ENCODE peak calls at places on chromosomes 6 and 20, in seven cellular contexts. One of them, this sample, is unnamed.

GRCh38 chr6:119284861-119285521 is 64.6 kb downstream of the MAN1A1 start:
- DNase-seq in progenitor cell of endocrine pancreas: no peak
- DNase-seq in AG09319: no peak
- DNase-seq in cardiac muscle cell: no peak
- DNase-seq in OCI-LY7: peak; percentile 36
- DNase-seq in left lung: no peak
- DNase-seq in nephron progenitor cell: no peak
- DNase-seq in this sample: no peak

GRCh38 chr20:57897156-57897874 is 187.5 kb upstream of the PMEPA1 start:
- DNase-seq in progenitor cell of endocrine pancreas: no peak
- DNase-seq in AG09319: no peak
- DNase-seq in cardiac muscle cell: no peak
- DNase-seq in OCI-LY7: no peak
- DNase-seq in left lung: no peak
- DNase-seq in nephron progenitor cell: no peak
- DNase-seq in this sample: no peak

GRCh38 chr6:118886641-118887040 is 7.3 kb upstream of the ASF1A start:
- DNase-seq in progenitor cell of endocrine pancreas: no peak
- DNase-seq in AG09319: no peak
- DNase-seq in cardiac muscle cell: no peak
- DNase-seq in OCI-LY7: no peak
- DNase-seq in left lung: no peak
- DNase-seq in nephron progenitor cell: no peak
- DNase-seq in this sample: no peak

GRCh38 chr6:135702955-135703499 is 148.5 kb upstream of the PDE7B start:
- DNase-seq in progenitor cell of endocrine pancreas: no peak
- DNase-seq in AG09319: no peak
- DNase-seq in cardiac muscle cell: no peak
- DNase-seq in OCI-LY7: no peak
- DNase-seq in left lung: no peak
- DNase-seq in nephron progenitor cell: no peak
- DNase-seq in this sample: no peak

GRCh38 chr6:5190467-5190866 is 70.3 kb downstream of the LYRM4 start:
- DNase-seq in progenitor cell of endocrine pancreas: no peak
- DNase-seq in AG09319: peak; percentile 34
- DNase-seq in cardiac muscle cell: no peak
- DNase-seq in OCI-LY7: no peak
- DNase-seq in left lung: no peak
- DNase-seq in nephron progenitor cell: no peak
- DNase-seq in this sample: no peak

GRCh38 chr6:157885211-157885788 is 62.3 kb downstream of the SNX9 start:
- DNase-seq in progenitor cell of endocrine pancreas: no peak
- DNase-seq in AG09319: no peak
- DNase-seq in cardiac muscle cell: no peak
- DNase-seq in OCI-LY7: no peak
- DNase-seq in left lung: no peak
- DNase-seq in nephron progenitor cell: no peak
- DNase-seq in this sample: no peak

GRCh38 chr20:47705497-47705856 is 79.8 kb downstream of the SULF2 start:
- DNase-seq in progenitor cell of endocrine pancreas: no peak
- DNase-seq in AG09319: no peak
- DNase-seq in cardiac muscle cell: no peak
- DNase-seq in OCI-LY7: no peak
- DNase-seq in left lung: no peak
- DNase-seq in nephron progenitor cell: no peak
- DNase-seq in this sample: no peak

GRCh38 chr6:168133186-168133585 is 54.2 kb upstream of the FRMD1 start:
- DNase-seq in progenitor cell of endocrine pancreas: peak; percentile 8
- DNase-seq in AG09319: no peak
- DNase-seq in cardiac muscle cell: no peak
- DNase-seq in OCI-LY7: no peak
- DNase-seq in left lung: peak; percentile 31
- DNase-seq in nephron progenitor cell: no peak
- DNase-seq in this sample: no peak

GRCh38 chr6:160487116-160487515 is 138.9 kb downstream of the SLC22A3 start:
- DNase-seq in progenitor cell of endocrine pancreas: no peak
- DNase-seq in AG09319: no peak
- DNase-seq in cardiac muscle cell: no peak
- DNase-seq in OCI-LY7: no peak
- DNase-seq in left lung: no peak
- DNase-seq in nephron progenitor cell: no peak
- DNase-seq in this sample: no peak

GRCh38 chr6:106220485-106220884 is 105.1 kb downstream of the ATG5 start:
- DNase-seq in progenitor cell of endocrine pancreas: no peak
- DNase-seq in AG09319: no peak
- DNase-seq in cardiac muscle cell: no peak
- DNase-seq in OCI-LY7: no peak
- DNase-seq in left lung: no peak
- DNase-seq in nephron progenitor cell: no peak
- DNase-seq in this sample: peak; percentile 7

GRCh38 chr6:132253906-132254305 is 147.4 kb downstream of the MOXD1 start:
- DNase-seq in progenitor cell of endocrine pancreas: no peak
- DNase-seq in AG09319: no peak
- DNase-seq in cardiac muscle cell: no peak
- DNase-seq in OCI-LY7: no peak
- DNase-seq in left lung: no peak
- DNase-seq in nephron progenitor cell: no peak
- DNase-seq in this sample: no peak

GRCh38 chr6:121112358-121112757 is 221.9 kb downstream of the TBC1D32 start:
- DNase-seq in progenitor cell of endocrine pancreas: no peak
- DNase-seq in AG09319: no peak
- DNase-seq in cardiac muscle cell: no peak
- DNase-seq in OCI-LY7: no peak
- DNase-seq in left lung: no peak
- DNase-seq in nephron progenitor cell: no peak
- DNase-seq in this sample: no peak

GRCh38 chr6:41642960-41643898 is 5.0 kb downstream of the MDFI start:
- DNase-seq in progenitor cell of endocrine pancreas: no peak
- DNase-seq in AG09319: no peak
- DNase-seq in cardiac muscle cell: no peak
- DNase-seq in OCI-LY7: no peak
- DNase-seq in left lung: no peak
- DNase-seq in nephron progenitor cell: no peak
- DNase-seq in this sample: no peak

GRCh38 chr20:43404880-43405279 is 52.8 kb upstream of the SRSF6 start:
- DNase-seq in progenitor cell of endocrine pancreas: no peak
- DNase-seq in AG09319: no peak
- DNase-seq in cardiac muscle cell: no peak
- DNase-seq in OCI-LY7: peak; percentile 2
- DNase-seq in left lung: no peak
- DNase-seq in nephron progenitor cell: no peak
- DNase-seq in this sample: peak; percentile 47

DNA sequence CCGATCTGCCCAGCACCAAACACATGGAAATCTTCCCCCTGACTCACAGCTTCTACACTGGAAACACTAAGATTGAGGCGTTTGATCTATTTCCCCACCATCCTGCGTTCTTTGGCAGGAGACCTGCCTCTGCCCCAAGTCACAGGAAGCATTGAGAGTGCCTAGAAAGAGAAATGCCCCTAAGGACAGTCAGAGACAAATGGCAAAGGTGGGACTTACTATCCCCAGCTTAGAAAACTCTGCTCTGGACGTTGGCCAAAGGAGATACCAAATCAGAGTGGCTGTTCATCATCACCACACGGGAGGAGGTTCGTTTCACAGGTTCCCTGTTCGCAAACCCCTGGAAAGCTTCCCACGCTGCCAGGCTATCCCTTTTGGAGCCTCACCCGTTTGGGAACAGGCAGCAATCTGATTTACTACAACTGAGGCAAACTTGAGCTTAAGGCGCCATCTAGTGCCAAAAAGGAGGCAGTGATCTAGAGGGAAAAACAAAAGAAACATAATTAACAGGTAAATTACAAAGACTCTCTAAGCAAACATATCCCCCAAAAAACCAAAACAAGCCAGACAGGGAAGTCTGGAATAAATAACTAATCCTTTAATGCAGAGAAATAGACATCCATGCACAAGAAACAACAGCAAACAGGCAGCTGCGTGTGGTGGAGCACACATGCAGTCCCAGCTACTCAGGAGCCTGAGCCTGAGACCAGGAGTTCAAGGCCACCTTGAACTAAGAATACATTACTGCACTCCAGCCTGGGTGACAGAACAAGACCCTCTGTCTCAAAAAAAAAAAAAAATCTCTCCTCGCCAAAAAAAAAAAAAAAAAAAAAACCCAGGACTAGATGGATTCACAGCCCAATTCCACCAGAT is 48.4 kb upstream of the SRSF6 start:
- DNase-seq in progenitor cell of endocrine pancreas: no peak
- DNase-seq in AG09319: no peak
- DNase-seq in cardiac muscle cell: peak; percentile 32
- DNase-seq in OCI-LY7: peak; percentile 40
- DNase-seq in left lung: no peak
- DNase-seq in nephron progenitor cell: peak; percentile 28
- DNase-seq in this sample: no peak
- TF ChIP-seq CTCF in progenitor cell of endocrine pancreas: peak; percentile 80
- TF ChIP-seq CTCF in AG09319: peak; percentile 73
- TF ChIP-seq CTCF in cardiac muscle cell: peak; percentile 78
- TF ChIP-seq CTCF in OCI-LY7: peak; percentile 93
- TF ChIP-seq CTCF in left lung: peak; percentile 31
- TF ChIP-seq CTCF in nephron progenitor cell: peak; percentile 61
- TF ChIP-seq CTCF in this sample: peak; percentile 72

DNA sequence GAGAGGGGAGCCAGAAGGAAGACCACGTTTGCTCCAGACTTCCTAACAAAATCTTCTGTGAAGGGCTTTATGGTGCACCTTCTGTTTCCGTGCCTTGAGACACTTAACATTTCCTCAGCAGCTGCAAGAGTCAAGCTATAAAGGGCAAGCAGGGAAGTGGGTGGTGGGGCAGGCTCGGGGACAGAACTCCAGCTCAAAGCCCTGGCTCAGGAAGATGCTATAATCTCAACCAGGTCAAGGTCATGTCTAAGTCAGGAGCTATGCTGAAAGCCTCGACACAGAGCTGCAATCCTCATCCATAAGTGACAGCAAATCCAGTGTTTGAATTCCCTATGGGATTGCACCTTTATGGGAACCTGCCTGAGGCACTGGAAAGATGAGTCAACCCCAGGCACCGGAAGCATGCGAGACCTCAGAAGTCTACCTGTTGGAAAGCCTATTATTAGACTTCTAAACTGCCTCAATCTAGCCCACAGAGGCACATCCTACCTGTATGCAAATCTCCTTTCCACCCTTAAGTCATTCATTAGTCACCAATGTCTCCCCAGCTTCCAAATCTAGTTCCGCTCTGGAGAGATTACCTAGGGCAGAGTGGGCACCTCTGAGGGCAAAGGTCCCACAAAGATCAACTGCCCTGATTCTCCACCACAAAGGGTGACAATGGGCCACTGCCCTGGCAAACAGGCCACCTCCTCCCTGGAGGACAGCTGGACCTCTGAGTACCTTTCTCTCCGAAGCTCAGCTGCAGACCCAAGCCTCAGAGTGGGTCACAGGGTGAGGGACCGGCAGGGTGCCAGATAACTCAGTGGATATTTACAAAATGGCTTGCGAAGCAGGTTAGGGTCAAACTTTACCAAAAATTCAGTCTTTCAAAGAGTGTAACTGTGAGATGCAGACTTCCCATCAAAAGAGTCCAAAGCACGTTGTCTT is 287.0 kb downstream of the CDC5L start:
- DNase-seq in progenitor cell of endocrine pancreas: no peak
- DNase-seq in AG09319: no peak
- DNase-seq in cardiac muscle cell: no peak
- DNase-seq in OCI-LY7: no peak
- DNase-seq in left lung: no peak
- DNase-seq in nephron progenitor cell: no peak
- DNase-seq in this sample: no peak
- TF ChIP-seq CTCF in progenitor cell of endocrine pancreas: no peak
- TF ChIP-seq CTCF in AG09319: no peak
- TF ChIP-seq CTCF in cardiac muscle cell: no peak
- TF ChIP-seq CTCF in OCI-LY7: no peak
- TF ChIP-seq CTCF in left lung: no peak
- TF ChIP-seq CTCF in nephron progenitor cell: no peak
- TF ChIP-seq CTCF in this sample: no peak

GRCh38 chr6:18352001-18352400 is 35.1 kb upstream of the RNF144B start:
- DNase-seq in progenitor cell of endocrine pancreas: no peak
- DNase-seq in AG09319: no peak
- DNase-seq in cardiac muscle cell: no peak
- DNase-seq in OCI-LY7: no peak
- DNase-seq in left lung: no peak
- DNase-seq in nephron progenitor cell: no peak
- DNase-seq in this sample: no peak

GRCh38 chr6:18349350-18349749 is 37.8 kb upstream of the RNF144B start:
- DNase-seq in progenitor cell of endocrine pancreas: no peak
- DNase-seq in AG09319: no peak
- DNase-seq in cardiac muscle cell: no peak
- DNase-seq in OCI-LY7: no peak
- DNase-seq in left lung: no peak
- DNase-seq in nephron progenitor cell: no peak
- DNase-seq in this sample: no peak

GRCh38 chr6:18352842-18353241 is 34.3 kb upstream of the RNF144B start:
- DNase-seq in progenitor cell of endocrine pancreas: no peak
- DNase-seq in AG09319: no peak
- DNase-seq in cardiac muscle cell: no peak
- DNase-seq in OCI-LY7: no peak
- DNase-seq in left lung: no peak
- DNase-seq in nephron progenitor cell: no peak
- DNase-seq in this sample: no peak

GRCh38 chr6:18350728-18351127 is 36.4 kb upstream of the RNF144B start:
- DNase-seq in progenitor cell of endocrine pancreas: no peak
- DNase-seq in AG09319: no peak
- DNase-seq in cardiac muscle cell: no peak
- DNase-seq in OCI-LY7: no peak
- DNase-seq in left lung: no peak
- DNase-seq in nephron progenitor cell: no peak
- DNase-seq in this sample: no peak

DNA sequence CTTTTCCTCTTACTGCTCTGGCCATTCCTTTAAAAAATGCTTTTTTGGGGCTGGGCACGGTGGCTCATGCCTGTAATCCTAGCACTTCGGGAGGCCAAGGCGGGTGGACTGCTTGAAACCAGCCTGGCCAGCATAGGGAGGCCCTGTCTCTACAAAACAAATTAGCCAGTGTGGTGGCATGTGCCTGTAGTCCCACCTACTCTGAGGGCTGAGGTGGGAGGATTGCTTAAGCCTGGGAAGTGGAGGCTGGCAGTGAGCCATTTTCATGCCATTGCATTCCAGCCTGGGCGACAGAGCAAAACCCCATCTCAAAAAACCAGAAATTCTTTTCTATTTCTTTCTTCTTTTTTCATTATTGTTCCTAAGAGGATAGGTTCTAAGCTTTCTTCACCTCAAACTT is 36.9 kb upstream of the RNF144B start:
- DNase-seq in progenitor cell of endocrine pancreas: no peak
- DNase-seq in AG09319: no peak
- DNase-seq in cardiac muscle cell: no peak
- DNase-seq in OCI-LY7: no peak
- DNase-seq in left lung: no peak
- DNase-seq in nephron progenitor cell: no peak
- DNase-seq in this sample: no peak
- TF ChIP-seq CTCF in progenitor cell of endocrine pancreas: no peak
- TF ChIP-seq CTCF in AG09319: no peak
- TF ChIP-seq CTCF in cardiac muscle cell: no peak
- TF ChIP-seq CTCF in OCI-LY7: no peak
- TF ChIP-seq CTCF in left lung: no peak
- TF ChIP-seq CTCF in nephron progenitor cell: no peak
- TF ChIP-seq CTCF in this sample: no peak

DNA sequence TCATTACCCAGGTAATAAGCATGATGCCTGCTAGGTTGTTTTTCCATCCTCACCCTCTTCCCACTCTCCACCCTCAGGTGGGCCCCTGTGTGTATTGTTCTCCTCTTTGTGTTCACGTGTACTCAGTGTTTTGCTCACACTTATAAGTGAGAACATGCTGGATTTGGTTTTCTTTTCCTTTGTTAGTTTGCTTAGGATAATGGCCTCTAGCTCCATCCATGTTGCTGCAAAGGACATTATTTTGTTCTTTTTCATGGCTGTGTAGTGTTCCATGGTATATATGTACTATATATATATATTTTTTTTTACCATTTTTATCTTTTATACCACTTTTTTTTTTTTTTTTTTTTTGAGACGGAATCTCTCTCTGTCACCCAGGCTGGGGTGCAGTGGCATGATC is 71.9 kb downstream of the RSPH3 start:
- DNase-seq in progenitor cell of endocrine pancreas: no peak
- DNase-seq in AG09319: no peak
- DNase-seq in cardiac muscle cell: no peak
- DNase-seq in OCI-LY7: no peak
- DNase-seq in left lung: no peak
- DNase-seq in nephron progenitor cell: no peak
- DNase-seq in this sample: no peak
- TF ChIP-seq CTCF in progenitor cell of endocrine pancreas: no peak
- TF ChIP-seq CTCF in AG09319: no peak
- TF ChIP-seq CTCF in cardiac muscle cell: no peak
- TF ChIP-seq CTCF in OCI-LY7: no peak
- TF ChIP-seq CTCF in left lung: no peak
- TF ChIP-seq CTCF in nephron progenitor cell: no peak
- TF ChIP-seq CTCF in this sample: no peak